ENCODE peak calls at places on chromosomes 5 and 9, in five cellular contexts. One of them, this sample, is unnamed.

GRCh38 chr9:133708123-133708769 is 29.9 kb downstream of the SARDH start:
- DNase-seq in DND-41: no peak
- DNase-seq in thoracic aorta: no peak
- DNase-seq in GM23338: no peak
- DNase-seq in SK-N-SH: no peak
- DNase-seq in this sample: no peak

GRCh38 chr5:5953641-5954040 is 424.7 kb downstream of the MED10 start:
- DNase-seq in DND-41: no peak
- DNase-seq in thoracic aorta: no peak
- DNase-seq in GM23338: no peak
- DNase-seq in SK-N-SH: no peak
- DNase-seq in this sample: no peak

GRCh38 chr5:145495171-145495570 is 340.0 kb downstream of the PRELID2 start:
- DNase-seq in DND-41: no peak
- DNase-seq in thoracic aorta: no peak
- DNase-seq in GM23338: no peak
- DNase-seq in SK-N-SH: no peak
- DNase-seq in this sample: no peak

GRCh38 chr5:72845889-72846288 is 29.4 kb downstream of the TNPO1 start:
- DNase-seq in DND-41: no peak
- DNase-seq in thoracic aorta: no peak
- DNase-seq in GM23338: no peak
- DNase-seq in SK-N-SH: no peak
- DNase-seq in this sample: no peak

GRCh38 chr9:13586726-13587392 is 307.4 kb upstream of the MPDZ start:
- DNase-seq in DND-41: no peak
- DNase-seq in thoracic aorta: no peak
- DNase-seq in GM23338: no peak
- DNase-seq in SK-N-SH: no peak
- DNase-seq in this sample: no peak

GRCh38 chr9:82957526-82958379 is 105.2 kb downstream of the RASEF start:
- DNase-seq in DND-41: no peak
- DNase-seq in thoracic aorta: no peak
- DNase-seq in GM23338: no peak
- DNase-seq in SK-N-SH: peak; percentile 42
- DNase-seq in this sample: no peak

GRCh38 chr9:36074870-36075532 is 38.3 kb downstream of the RECK start:
- DNase-seq in DND-41: no peak
- DNase-seq in thoracic aorta: peak; percentile 53
- DNase-seq in GM23338: no peak
- DNase-seq in SK-N-SH: peak; percentile 30
- DNase-seq in this sample: no peak

GRCh38 chr5:61744690-61745619 is 412.9 kb downstream of the ZSWIM6 start:
- DNase-seq in DND-41: no peak
- DNase-seq in thoracic aorta: no peak
- DNase-seq in GM23338: no peak
- DNase-seq in SK-N-SH: no peak
- DNase-seq in this sample: no peak

GRCh38 chr9:132546148-132547051 is 36.0 kb upstream of the BARHL1 start:
- DNase-seq in DND-41: peak; percentile 5
- DNase-seq in thoracic aorta: no peak
- DNase-seq in GM23338: peak; percentile 82
- DNase-seq in SK-N-SH: peak; percentile 96
- DNase-seq in this sample: peak; percentile 44

GRCh38 chr5:73883646-73884045 is 257.6 kb downstream of the ARHGEF28 start:
- DNase-seq in DND-41: no peak
- DNase-seq in thoracic aorta: no peak
- DNase-seq in GM23338: no peak
- DNase-seq in SK-N-SH: no peak
- DNase-seq in this sample: no peak

GRCh38 chr9:116901260-116901659 is 214.2 kb downstream of the TRIM32 start:
- DNase-seq in DND-41: no peak
- DNase-seq in thoracic aorta: no peak
- DNase-seq in GM23338: no peak
- DNase-seq in SK-N-SH: no peak
- DNase-seq in this sample: no peak

GRCh38 chr9:96299823-96300222 is 2.2 kb downstream of the HSD17B3 start:
- DNase-seq in DND-41: no peak
- DNase-seq in thoracic aorta: no peak
- DNase-seq in GM23338: no peak
- DNase-seq in SK-N-SH: no peak
- DNase-seq in this sample: no peak

GRCh38 chr5:10874561-10874960 is 113.5 kb upstream of the DAP start:
- DNase-seq in DND-41: no peak
- DNase-seq in thoracic aorta: no peak
- DNase-seq in GM23338: no peak
- DNase-seq in SK-N-SH: no peak
- DNase-seq in this sample: no peak

GRCh38 chr9:129311638-129312037 is 133.6 kb upstream of the IER5L start:
- DNase-seq in DND-41: no peak
- DNase-seq in thoracic aorta: no peak
- DNase-seq in GM23338: no peak
- DNase-seq in SK-N-SH: no peak
- DNase-seq in this sample: no peak

GRCh38 chr9:91681461-91682305 is 258.1 kb upstream of the NFIL3 start:
- DNase-seq in DND-41: peak; percentile 64
- DNase-seq in thoracic aorta: no peak
- DNase-seq in GM23338: peak; percentile 89
- DNase-seq in SK-N-SH: peak; percentile 92
- DNase-seq in this sample: peak; percentile 82

GRCh38 chr5:121424976-121425375 is 426.7 kb upstream of the FTMT start:
- DNase-seq in DND-41: no peak
- DNase-seq in thoracic aorta: no peak
- DNase-seq in GM23338: no peak
- DNase-seq in SK-N-SH: peak; percentile 14
- DNase-seq in this sample: no peak

GRCh38 chr9:20043035-20043434 is 254.2 kb upstream of the SLC24A2 start:
- DNase-seq in DND-41: no peak
- DNase-seq in thoracic aorta: no peak
- DNase-seq in GM23338: no peak
- DNase-seq in SK-N-SH: no peak
- DNase-seq in this sample: no peak

GRCh38 chr5:174086751-174087150 is 41.2 kb downstream of the NSG2 start:
- DNase-seq in DND-41: no peak
- DNase-seq in thoracic aorta: no peak
- DNase-seq in GM23338: no peak
- DNase-seq in SK-N-SH: no peak
- DNase-seq in this sample: no peak

GRCh38 chr9:99040911-99041582 is 63.9 kb upstream of the TGFBR1 start:
- DNase-seq in DND-41: no peak
- DNase-seq in thoracic aorta: no peak
- DNase-seq in GM23338: peak; percentile 8
- DNase-seq in SK-N-SH: no peak
- DNase-seq in this sample: no peak

GRCh38 chr9:7094052-7094451 is 336.3 kb downstream of the KDM4C start:
- DNase-seq in DND-41: no peak
- DNase-seq in thoracic aorta: no peak
- DNase-seq in GM23338: peak; percentile 71
- DNase-seq in SK-N-SH: peak; percentile 17
- DNase-seq in this sample: no peak

GRCh38 chr9:129170229-129170628 is 7.8 kb downstream of the IER5L start:
- DNase-seq in DND-41: no peak
- DNase-seq in thoracic aorta: no peak
- DNase-seq in GM23338: no peak
- DNase-seq in SK-N-SH: no peak
- DNase-seq in this sample: no peak

GRCh38 chr9:21153688-21154608 is 12.3 kb upstream of the IFNW1 start:
- DNase-seq in DND-41: peak; percentile 33
- DNase-seq in thoracic aorta: no peak
- DNase-seq in GM23338: peak; percentile 71
- DNase-seq in SK-N-SH: peak; percentile 28
- DNase-seq in this sample: no peak

GRCh38 chr5:179373101-179373934 is 28.1 kb upstream of the ADAMTS2 start:
- DNase-seq in DND-41: no peak
- DNase-seq in thoracic aorta: no peak
- DNase-seq in GM23338: peak; percentile 64
- DNase-seq in SK-N-SH: no peak
- DNase-seq in this sample: no peak

GRCh38 chr9:79591463-79591862 is 19.7 kb downstream of the TLE4 start:
- DNase-seq in DND-41: no peak
- DNase-seq in thoracic aorta: no peak
- DNase-seq in GM23338: no peak
- DNase-seq in SK-N-SH: no peak
- DNase-seq in this sample: no peak

DNA sequence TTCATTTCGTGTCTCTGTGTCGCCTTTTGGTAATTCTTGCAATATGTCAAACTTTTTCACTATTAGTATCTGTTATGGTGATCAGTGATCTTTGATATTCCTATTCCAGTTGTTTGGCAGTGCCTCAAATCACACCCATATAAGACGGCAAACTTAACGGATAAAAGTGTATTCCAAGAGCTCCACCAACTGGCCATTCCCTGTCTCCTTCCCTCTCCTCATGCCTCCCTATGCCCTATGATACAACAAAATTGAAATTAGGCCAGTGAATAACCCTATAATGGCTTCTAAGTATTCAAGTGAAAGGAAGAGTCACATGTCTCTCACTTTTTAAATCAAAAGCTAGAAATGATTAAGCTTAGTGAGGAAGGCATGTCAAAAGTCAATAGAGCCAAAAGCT is 74.8 kb downstream of the CDK5RAP2 start:
- DNase-seq in DND-41: no peak
- DNase-seq in thoracic aorta: no peak
- DNase-seq in GM23338: peak; percentile 12
- DNase-seq in SK-N-SH: no peak
- DNase-seq in this sample: no peak
- TF ChIP-seq CTCF in DND-41: no peak
- TF ChIP-seq CTCF in thoracic aorta: no peak
- TF ChIP-seq CTCF in GM23338: peak; percentile 37
- TF ChIP-seq CTCF in SK-N-SH: no peak
- TF ChIP-seq CTCF in this sample: no peak

GRCh38 chr5:148826082-148826971 is at the start of gene ADRB2:
- DNase-seq in DND-41: no peak
- DNase-seq in thoracic aorta: peak; percentile 82
- DNase-seq in GM23338: peak; percentile 96
- DNase-seq in SK-N-SH: peak; percentile 89
- DNase-seq in this sample: peak; percentile 95
- H3K4me3 ChIP-seq in DND-41: no peak within 1 kb of the TSS
- H3K4me3 ChIP-seq in thoracic aorta: peak within 1 kb of the TSS; percentile 74
- H3K4me3 ChIP-seq in GM23338: peak within 1 kb of the TSS; percentile 92
- H3K4me3 ChIP-seq in SK-N-SH: peak within 1 kb of the TSS; percentile 51
- H3K4me3 ChIP-seq in this sample: peak within 1 kb of the TSS; percentile 16

GRCh38 chr5:59001154-59001553 is 418.3 kb downstream of the RAB3C start:
- DNase-seq in DND-41: no peak
- DNase-seq in thoracic aorta: no peak
- DNase-seq in GM23338: no peak
- DNase-seq in SK-N-SH: peak; percentile 51
- DNase-seq in this sample: no peak
- H3K4me1 ChIP-seq in DND-41: no peaks in the 10 kb centered on the region
- H3K4me1 ChIP-seq in thoracic aorta: no peaks in the 10 kb centered on the region
- H3K4me1 ChIP-seq in GM23338: peaks cover 23% of the 10 kb centered on the region
- H3K4me1 ChIP-seq in SK-N-SH: no peaks in the 10 kb centered on the region
- H3K4me1 ChIP-seq in this sample: no peaks in the 10 kb centered on the region

GRCh38 chr9:134829356-134829937 is 51.2 kb upstream of the FCN2 start:
- DNase-seq in DND-41: no peak
- DNase-seq in thoracic aorta: no peak
- DNase-seq in GM23338: no peak
- DNase-seq in SK-N-SH: no peak
- DNase-seq in this sample: no peak
- TF ChIP-seq CTCF in DND-41: no peak
- TF ChIP-seq CTCF in thoracic aorta: no peak
- TF ChIP-seq CTCF in GM23338: no peak
- TF ChIP-seq CTCF in SK-N-SH: no peak
- TF ChIP-seq CTCF in this sample: no peak

DNA sequence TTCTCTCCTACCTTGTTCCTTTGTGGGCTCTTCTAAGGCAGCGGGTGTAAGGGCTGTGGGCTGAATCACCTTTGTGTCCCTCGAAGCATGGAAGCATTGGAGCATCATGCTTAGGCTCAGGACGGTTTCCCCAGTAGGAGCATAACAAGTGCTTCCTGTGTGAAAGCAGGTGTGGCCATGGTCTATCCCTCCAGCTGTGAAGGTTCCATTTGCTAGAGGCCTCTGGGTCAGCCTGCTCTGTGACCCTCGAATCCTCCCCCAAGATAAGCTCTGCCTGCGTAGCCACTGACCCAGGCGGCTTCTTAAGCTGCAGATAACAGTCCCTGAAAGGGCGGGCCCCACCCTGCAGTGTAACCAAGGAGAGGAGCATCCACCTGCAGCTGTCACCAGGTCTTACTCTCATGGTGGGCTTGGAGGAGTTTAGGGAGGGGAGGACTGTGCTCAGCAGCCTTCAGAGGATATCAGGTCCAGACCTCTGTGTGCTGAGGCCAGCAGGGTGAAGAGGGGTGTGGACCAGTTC is 8.4 kb upstream of the NDST1 start:
- DNase-seq in DND-41: no peak
- DNase-seq in thoracic aorta: no peak
- DNase-seq in GM23338: no peak
- DNase-seq in SK-N-SH: no peak
- DNase-seq in this sample: peak; percentile 32
- H3K4me3 ChIP-seq in DND-41: no peak overlapping the region
- H3K4me3 ChIP-seq in thoracic aorta: no peak overlapping the region
- H3K4me3 ChIP-seq in GM23338: no peak overlapping the region
- H3K4me3 ChIP-seq in SK-N-SH: no peak overlapping the region
- H3K4me3 ChIP-seq in this sample: no peak overlapping the region